ENCODE peak calls at places on chromosome 1, in eight cellular contexts. I, K, R, E, N, Q, W and J are unnamed samples.

GRCh38 chr1:18556364-18556763 is 74.3 kb upstream of the PAX7 start:
- DNase-seq in I (no peak), K (peak), R (peak), E (no peak), N (peak), Q (no peak), W (no peak), J (no peak)

GRCh38 chr1:33128781-33129180 is 47.8 kb downstream of the AZIN2 start:
- DNase-seq in I (no peak), K (no peak), R (no peak), E (no peak), N (no peak), Q (no peak), W (no peak), J (no peak)

GRCh38 chr1:110433803-110434202 is 17.1 kb upstream of the PROK1 start:
- DNase-seq in I (no peak), K (peak), R (peak), E (no peak), N (no peak), Q (no peak), W (peak), J (no peak)

GRCh38 chr1:9129391-9130041 is 614 bp upstream of the GPR157 start:
- DNase-seq in I (peak), K (peak), R (peak), E (peak), N (peak), Q (peak), W (peak), J (peak)

GRCh38 chr1:168288311-168289052 is 7.8 kb downstream of the TBX19 start:
- DNase-seq in I (no peak), K (no peak), R (no peak), E (no peak), N (no peak), Q (no peak), W (no peak), J (no peak)

GRCh38 chr1:200364121-200364759 is 45.6 kb downstream of the ZNF281 start:
- DNase-seq in I (no peak), K (no peak), R (no peak), E (no peak), N (no peak), Q (no peak), W (no peak), J (no peak)

GRCh38 chr1:218444588-218444987 is 99.5 kb downstream of the TGFB2 start:
- DNase-seq in I (no peak), K (no peak), R (no peak), E (no peak), N (no peak), Q (no peak), W (no peak), J (no peak)

GRCh38 chr1:204842892-204843291 is 27.8 kb upstream of the NFASC start:
- DNase-seq in I (no peak), K (no peak), R (no peak), E (no peak), N (no peak), Q (no peak), W (no peak), J (no peak)

GRCh38 chr1:199856381-199856780 is 171.1 kb upstream of the NR5A2 start:
- DNase-seq in I (no peak), K (no peak), R (no peak), E (no peak), N (no peak), Q (no peak), W (no peak), J (no peak)

GRCh38 chr1:171257207-171258052 is 9.1 kb downstream of the FMO1 start:
- DNase-seq in I (no peak), K (no peak), R (no peak), E (no peak), N (no peak), Q (no peak), W (no peak), J (no peak)

GRCh38 chr1:187413770-187414169 is 585.0 kb downstream of the PLA2G4A start:
- DNase-seq in I (no peak), K (no peak), R (peak), E (no peak), N (no peak), Q (no peak), W (no peak), J (no peak)

GRCh38 chr1:227805606-227806197 is 9.8 kb upstream of the PRSS38 start:
- DNase-seq in I (no peak), K (no peak), R (no peak), E (no peak), N (no peak), Q (no peak), W (no peak), J (no peak)